ENCODE peak calls at places on chromosome X, in eight cellular contexts. H, D, F, R, J, V, X and P are unnamed samples.

GRCh38 chrX:38341442-38341841 is 11.0 kb upstream of the OTC start:
- DNase-seq in J (no peak), X (no peak), R (no peak), H (no peak), F (no peak), V (no peak), D (no peak), P (no peak)

GRCh38 chrX:149365061-149365460 is 140.0 kb downstream of the IDS start:
- DNase-seq in D (no peak), R (no peak), V (no peak), F (no peak), H (no peak), X (peak; percentile 0), J (no peak), P (no peak)

GRCh38 chrX:30888526-30889146 is 418 bp downstream of the TAB3 start:
- DNase-seq in D (no peak), J (no peak), F (peak; percentile 10), H (no peak), R (no peak), X (no peak), V (no peak), P (no peak)

GRCh38 chrX:16739574-16739973 is 20.2 kb downstream of the SYAP1 start:
- DNase-seq in H (no peak), J (no peak), F (no peak), D (no peak), X (peak; percentile 20), R (no peak), V (no peak), P (no peak)

GRCh38 chrX:38225093-38225492 is 4.4 kb upstream of the SRPX start:
- DNase-seq in D (no peak), F (no peak), H (no peak), V (peak; percentile 55), R (no peak), J (no peak), X (peak; percentile 32), P (no peak)

GRCh38 chrX:109848451-109849050 is 115.5 kb upstream of the ACSL4 start:
- DNase-seq in F (no peak), J (no peak), D (no peak), V (no peak), R (no peak), X (no peak), H (peak; percentile 63), P (no peak)

GRCh38 chrX:49053223-49054072 is 5.4 kb upstream of the CCDC120 start:
- DNase-seq in D (peak; percentile 57), H (no peak), X (no peak), V (peak; percentile 35), R (peak; percentile 47), F (peak; percentile 77), J (peak; percentile 56), P (no peak)

GRCh38 chrX:31499120-31499519 is 427.3 kb upstream of the FTHL17 start:
- DNase-seq in R (no peak), X (peak; percentile 64), F (no peak), J (no peak), H (no peak), V (peak; percentile 62), D (peak; percentile 69), P (no peak)

GRCh38 chrX:141468940-141469339 is 115.6 kb downstream of the SPANXA1 start:
- DNase-seq in X (peak; percentile 44), D (peak; percentile 73), V (no peak), H (no peak), R (no peak), F (no peak), J (no peak), P (peak; percentile 3)

GRCh38 chrX:130082244-130083106 is 27.8 kb downstream of the ELF4 start:
- DNase-seq in V (no peak), H (peak; percentile 73), J (no peak), F (no peak), D (no peak), X (no peak), R (peak; percentile 82), P (no peak)

GRCh38 chrX:155611302-155611701 is 1.4 kb downstream of the TMLHE start:
- DNase-seq in D (no peak), H (no peak), V (no peak), F (no peak), J (no peak), R (no peak), X (no peak), P (no peak)

GRCh38 chrX:118847676-118848075 is 24.1 kb downstream of the ZCCHC12 start:
- DNase-seq in X (peak; percentile 33), H (no peak), F (peak; percentile 51), V (peak; percentile 34), D (peak; percentile 68), R (peak; percentile 34), J (no peak), P (no peak)

GRCh38 chrX:1308476-1308875 is 28.1 kb upstream of the IL3RA start:
- DNase-seq in H (no peak), F (no peak), X (no peak), R (no peak), V (no peak), J (no peak), D (no peak), P (no peak)

GRCh38 chrX:115408736-115409390 is 119.3 kb downstream of the LUZP4 start:
- DNase-seq in D (peak; percentile 42), R (no peak), J (no peak), X (no peak), H (no peak), F (no peak), V (peak; percentile 20), P (no peak)

GRCh38 chrX:139826065-139827044 is 106.5 kb downstream of the ATP11C start:
- DNase-seq in R (no peak), V (peak; percentile 46), F (no peak), J (no peak), X (peak; percentile 76), H (no peak), D (peak; percentile 55), P (peak; percentile 33)

GRCh38 chrX:70174754-70175153 is 2.5 kb upstream of the DGAT2L6 start:
- DNase-seq in J (no peak), R (no peak), V (no peak), D (peak; percentile 53), F (no peak), X (no peak), H (no peak), P (no peak)

GRCh38 chrX:19085975-19086772 is 36.1 kb downstream of the ADGRG2 start:
- DNase-seq in F (no peak), X (no peak), J (no peak), H (no peak), D (no peak), R (no peak), V (no peak), P (no peak)

GRCh38 chrX:153643431-153644351 is 3.3 kb upstream of the DUSP9 start:
- DNase-seq in F (peak; percentile 44), R (no peak), X (no peak), J (peak; percentile 37), D (no peak), V (no peak), H (peak; percentile 49), P (no peak)
- H3K4me3 ChIP-seq in F (peak overlapping the region; percentile 59), R (no peak overlapping the region), X (no peak overlapping the region), J (no peak overlapping the region), D (no peak overlapping the region), V (no peak overlapping the region), H (no peak overlapping the region), P (no peak overlapping the region)

GRCh38 chrX:82081027-82081426 is 879.1 kb downstream of the SH3BGRL start:
- DNase-seq in R (no peak), J (no peak), V (no peak), D (no peak), X (no peak), F (no peak), H (no peak), P (no peak)
- TF ChIP-seq CTCF in R (peak; percentile 28), J (no peak), V (no peak), D (no peak), X (no peak), F (no peak), H (peak; percentile 33), P (no peak)

GRCh38 chrX:21748235-21748634 is 9.7 kb downstream of the SMPX start:
- DNase-seq in R (no peak), J (no peak), V (no peak), X (no peak), H (no peak), D (no peak), F (no peak), P (no peak)
- H3K4me3 ChIP-seq in R (no peak overlapping the region), J (no peak overlapping the region), V (no peak overlapping the region), X (no peak overlapping the region), H (no peak overlapping the region), D (no peak overlapping the region), F (no peak overlapping the region), P (no peak overlapping the region)

GRCh38 chrX:73849054-73849453 is 286.1 kb downstream of the CHIC1 start:
- DNase-seq in J (no peak), R (no peak), H (no peak), X (no peak), D (no peak), V (no peak), F (no peak), P (no peak)

GRCh38 chrX:73851014-73852009 is 288.3 kb downstream of the CHIC1 start:
- DNase-seq in V (peak; percentile 94), X (no peak), D (no peak), F (no peak), H (peak; percentile 89), R (peak; percentile 85), J (peak; percentile 91), P (peak; percentile 90)

GRCh38 chrX:73852022-73852421 is 289.0 kb downstream of the CHIC1 start:
- DNase-seq in D (no peak), J (no peak), R (no peak), X (no peak), V (no peak), H (no peak), F (no peak), P (no peak)

GRCh38 chrX:73850124-73851013 is 287.4 kb downstream of the CHIC1 start:
- DNase-seq in H (peak; percentile 73), F (peak; percentile 3), D (peak; percentile 42), R (peak; percentile 50), V (peak; percentile 29), X (peak; percentile 10), J (no peak), P (peak; percentile 23)

GRCh38 chrX:73847991-73848390 is 285.0 kb downstream of the CHIC1 start:
- DNase-seq in D (no peak), H (no peak), J (no peak), X (no peak), F (no peak), V (no peak), R (no peak), P (no peak)
- TF ChIP-seq CTCF in D (no peak), H (no peak), J (no peak), X (no peak), F (no peak), V (no peak), R (peak; percentile 13), P (no peak)

DNA sequence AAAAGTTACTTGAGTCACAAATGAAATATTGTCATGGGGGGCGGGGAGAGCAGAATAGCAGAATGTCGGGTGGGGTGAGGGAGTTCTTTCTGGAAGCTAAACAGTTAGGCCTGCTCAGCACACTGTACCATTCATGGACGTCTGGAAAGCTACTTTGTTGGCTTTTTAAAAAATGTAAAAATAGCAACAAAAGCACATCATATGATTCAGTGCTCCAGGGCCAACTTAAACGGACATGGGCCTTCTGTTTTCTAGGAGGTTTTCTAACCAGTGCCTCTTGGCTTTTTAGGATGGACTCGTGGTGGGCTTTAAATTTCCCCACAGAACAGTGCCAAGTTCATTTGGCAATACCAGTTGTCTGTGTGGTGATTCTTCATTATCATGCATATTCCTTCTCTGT is 57.4 kb upstream of the CLCN4 start:
- DNase-seq in X (no peak), F (no peak), H (no peak), R (no peak), D (no peak), J (no peak), V (no peak), P (no peak)
- H3K4me3 ChIP-seq in X (no peak overlapping the region), F (no peak overlapping the region), H (no peak overlapping the region), R (peak overlapping the region; percentile 66), D (no peak overlapping the region), J (no peak overlapping the region), V (no peak overlapping the region), P (no peak overlapping the region)